ENCODE peak calls at places on chromosomes 4 and X, in eight cellular contexts. G, R, Z, H, K, X, T and U are unnamed samples.

GRCh38 chr4:124053872-124054538 is 657.4 kb downstream of the SPRY1 start:
- DNase-seq in T (no peak), K (no peak), X (no peak), Z (no peak), R (no peak), G (no peak), H (no peak), U (no peak)

GRCh38 chr4:9926591-9926990 is 94.7 kb downstream of the SLC2A9 start:
- DNase-seq in T (no peak), K (no peak), H (no peak), Z (no peak), R (no peak), X (no peak), G (no peak), U (no peak)

GRCh38 chrX:132497432-132497831 is 8.6 kb upstream of the MBNL3 start:
- DNase-seq in T (no peak), K (no peak), Z (no peak), H (no peak), G (no peak), R (no peak), X (no peak), U (no peak)

GRCh38 chrX:46965125-46965758 is 53.0 kb downstream of the JADE3 start:
- DNase-seq in X (no peak), G (no peak), H (no peak), Z (no peak), K (no peak), T (no peak), R (no peak), U (no peak)

GRCh38 chr4:89277412-89277811 is 30.2 kb downstream of the GPRIN3 start:
- DNase-seq in K (no peak), T (no peak), R (no peak), G (no peak), H (no peak), X (no peak), Z (no peak), U (no peak)

GRCh38 chr4:52234539-52235174 is 183.6 kb downstream of the SPATA18 start:
- DNase-seq in X (no peak), H (peak; percentile 57), R (no peak), K (no peak), Z (no peak), G (no peak), T (peak; percentile 81), U (no peak)

GRCh38 chrX:153460826-153461225 is 9.6 kb downstream of the HAUS7 start:
- DNase-seq in T (peak; percentile 86), G (peak; percentile 37), H (peak; percentile 52), X (no peak), R (no peak), K (no peak), Z (peak; percentile 43), U (peak; percentile 29)

GRCh38 chr4:6501171-6501570 is 28.8 kb upstream of the PPP2R2C start:
- DNase-seq in T (no peak), K (no peak), R (no peak), X (no peak), H (no peak), Z (no peak), G (no peak), U (no peak)

GRCh38 chr4:10729366-10729765 is 44.8 kb upstream of the CLNK start:
- DNase-seq in T (no peak), K (no peak), R (no peak), X (no peak), G (no peak), H (no peak), Z (no peak), U (no peak)

GRCh38 chrX:130539721-130540321 is 138.0 kb downstream of the RBMX2 start:
- DNase-seq in G (peak; percentile 25), H (peak; percentile 17), K (peak; percentile 63), Z (peak; percentile 45), R (peak; percentile 8), X (no peak), T (peak; percentile 74), U (peak; percentile 69)

GRCh38 chr4:40149960-40150385 is 46.9 kb upstream of the RHOH start:
- DNase-seq in G (peak; percentile 81), X (no peak), H (no peak), R (peak; percentile 53), Z (peak; percentile 67), T (peak; percentile 94), K (peak; percentile 68), U (peak; percentile 85)

GRCh38 chr4:99088485-99089365 is at the start of gene ADH5:
- DNase-seq in R (peak; percentile 78), X (peak; percentile 96), H (peak; percentile 86), T (peak; percentile 96), G (peak; percentile 83), Z (peak; percentile 86), K (peak; percentile 94), U (peak; percentile 75)

GRCh38 chr4:126213996-126214395 is 899.2 kb downstream of the FAT4 start:
- DNase-seq in Z (no peak), H (no peak), T (no peak), G (no peak), X (no peak), K (no peak), R (no peak), U (peak; percentile 82)

GRCh38 chr4:76582817-76583087 is 147.7 kb downstream of the SHROOM3 start:
- DNase-seq in T (no peak), H (no peak), G (no peak), K (no peak), X (no peak), R (no peak), Z (no peak), U (no peak)

GRCh38 chr4:76585270-76585669 is 150.2 kb downstream of the SHROOM3 start:
- DNase-seq in G (no peak), K (no peak), H (no peak), T (no peak), Z (no peak), R (no peak), X (no peak), U (no peak)

GRCh38 chr4:76584235-76585152 is 149.5 kb downstream of the SHROOM3 start:
- DNase-seq in R (no peak), Z (no peak), X (no peak), H (no peak), T (no peak), G (no peak), K (no peak), U (no peak)

GRCh38 chr4:76588268-76588667 is 153.2 kb downstream of the SHROOM3 start:
- DNase-seq in X (no peak), G (no peak), H (no peak), K (no peak), R (no peak), Z (no peak), T (no peak), U (no peak)

DNA sequence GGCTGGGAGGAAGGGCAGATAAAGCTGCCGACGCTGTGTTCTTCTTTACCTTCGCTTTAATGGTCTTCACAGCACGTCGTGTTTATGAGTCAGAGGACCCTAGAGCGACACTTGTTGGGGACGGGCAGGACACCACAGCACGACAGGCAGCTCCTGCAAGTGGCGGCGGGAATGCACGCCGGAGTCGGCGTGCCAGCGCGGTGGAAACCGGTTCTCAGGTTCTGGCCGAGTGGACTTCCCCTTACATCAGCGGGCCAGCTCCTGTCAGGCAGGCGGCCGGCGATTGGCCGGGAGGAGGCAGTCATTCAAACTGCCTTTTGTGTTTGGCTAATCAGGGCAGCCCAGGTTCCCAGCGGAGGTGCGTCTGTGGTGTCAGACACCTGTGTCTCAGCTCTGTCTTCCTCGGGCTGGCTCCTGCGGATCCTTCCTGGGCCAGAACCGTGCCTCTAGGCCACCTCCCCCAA is 150.9 kb downstream of the SHROOM3 start:
- DNase-seq in Z (peak; percentile 93), T (no peak), R (peak; percentile 91), G (no peak), K (peak; percentile 94), X (peak; percentile 93), H (peak; percentile 41), U (peak; percentile 91)
- H3K4me1 ChIP-seq in Z (peaks cover 24% of the 10 kb centered on the region), T (no peaks in the 10 kb centered on the region), R (no peaks in the 10 kb centered on the region), G (no peaks in the 10 kb centered on the region), K (peaks cover 27% of the 10 kb centered on the region), X (peaks cover 24% of the 10 kb centered on the region), H (peaks cover 6% of the 10 kb centered on the region), U (peaks cover 4% of the 10 kb centered on the region)

DNA sequence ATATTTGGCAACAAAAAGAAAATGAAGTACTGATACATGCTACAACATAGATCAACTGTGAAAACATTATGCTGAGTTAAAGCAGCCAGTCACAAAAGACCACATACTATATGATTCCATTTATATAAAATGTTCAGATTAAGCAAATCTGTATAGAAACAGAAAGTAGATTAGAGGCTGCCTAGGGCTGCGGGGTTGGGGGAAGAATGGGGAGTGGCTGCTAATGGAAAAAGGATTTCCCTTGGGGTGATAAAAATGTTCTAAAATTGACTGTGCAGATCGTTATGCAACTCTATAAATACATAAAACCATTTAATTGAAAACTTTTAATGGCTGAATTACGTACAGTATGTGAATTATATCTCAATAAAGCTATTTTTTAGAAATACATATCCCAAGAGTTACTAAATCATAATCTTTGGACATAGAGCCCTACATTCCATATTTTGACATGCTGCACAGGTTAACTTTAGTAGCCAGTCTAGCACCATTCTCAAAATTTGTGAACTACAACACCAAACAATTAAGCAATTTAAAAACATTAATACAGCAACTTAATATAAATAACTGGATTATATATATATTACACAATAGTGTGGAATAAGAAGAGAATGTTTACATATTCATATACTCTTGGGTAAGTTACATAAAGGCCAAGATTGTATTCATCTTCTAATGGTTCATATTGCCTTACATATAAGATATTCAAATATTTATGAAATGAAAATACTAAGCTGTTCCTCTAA is 46.6 kb downstream of the NEK1 start:
- DNase-seq in X (no peak), G (peak; percentile 1), R (no peak), T (no peak), H (no peak), K (no peak), Z (no peak), U (no peak)
- H3K4me1 ChIP-seq in X (peaks cover 8% of the 10 kb centered on the region), G (no peaks in the 10 kb centered on the region), R (no peaks in the 10 kb centered on the region), T (no peaks in the 10 kb centered on the region), H (no peaks in the 10 kb centered on the region), K (no peaks in the 10 kb centered on the region), Z (no peaks in the 10 kb centered on the region), U (no peaks in the 10 kb centered on the region)

DNA sequence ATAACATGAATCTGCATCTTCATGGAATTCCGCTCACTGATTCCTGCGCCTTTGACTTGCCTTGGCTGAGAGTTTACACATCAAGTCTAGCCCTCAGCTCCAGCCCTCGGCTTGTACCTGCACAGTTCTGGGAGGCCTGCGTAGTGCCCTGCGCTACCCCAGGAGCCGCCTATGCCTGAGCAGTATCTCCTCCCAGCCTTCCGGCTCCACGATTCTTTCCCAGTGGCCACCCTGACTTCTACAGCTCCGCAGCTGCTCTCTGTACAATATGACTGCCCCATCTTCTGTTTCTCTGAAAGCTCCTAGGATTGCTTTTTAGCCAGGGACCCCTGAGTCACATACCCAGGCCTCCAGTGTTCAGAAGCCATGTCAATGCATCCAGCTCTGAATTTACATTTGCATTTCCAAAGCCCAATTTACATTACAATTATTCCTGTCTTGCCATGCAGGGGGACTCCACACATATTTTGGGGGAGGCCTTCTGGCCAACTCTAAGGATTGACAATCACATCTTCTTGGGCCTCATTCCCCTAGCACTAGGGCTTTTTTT is 135.5 kb downstream of the PJA1 start:
- DNase-seq in Z (no peak), X (no peak), R (no peak), T (no peak), G (no peak), H (no peak), K (no peak), U (no peak)
- H3K4me1 ChIP-seq in Z (no peaks in the 10 kb centered on the region), X (peaks cover 11% of the 10 kb centered on the region), R (no peaks in the 10 kb centered on the region), T (no peaks in the 10 kb centered on the region), G (no peaks in the 10 kb centered on the region), H (peaks cover 2% of the 10 kb centered on the region), K (peaks cover 4% of the 10 kb centered on the region), U (no peaks in the 10 kb centered on the region)

DNA sequence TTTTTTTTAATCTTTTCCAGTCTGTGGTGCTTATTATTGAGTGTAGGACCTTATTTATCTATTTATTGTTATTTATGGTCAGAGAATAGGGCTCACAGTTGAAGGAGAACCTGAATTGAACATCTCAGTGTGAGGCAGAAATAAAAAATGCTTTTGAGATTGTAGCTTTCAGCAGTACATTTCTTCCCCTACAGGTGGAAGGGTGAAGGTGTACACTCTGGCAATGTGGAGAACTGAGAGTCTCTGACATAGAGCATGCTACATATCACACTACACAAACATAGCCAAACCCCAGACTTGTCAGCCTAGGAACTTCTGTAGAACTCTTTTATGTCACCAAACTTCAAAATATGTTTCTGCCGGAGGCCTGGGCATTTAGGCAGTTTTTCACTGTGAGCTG is 140.2 kb downstream of the STIM2 start:
- DNase-seq in T (peak; percentile 72), Z (no peak), K (no peak), R (no peak), G (peak; percentile 22), H (no peak), X (no peak), U (peak; percentile 15)
- H3K4me1 ChIP-seq in T (peaks cover 64% of the 10 kb centered on the region), Z (no peaks in the 10 kb centered on the region), K (no peaks in the 10 kb centered on the region), R (no peaks in the 10 kb centered on the region), G (peaks cover 26% of the 10 kb centered on the region), H (no peaks in the 10 kb centered on the region), X (peaks cover 6% of the 10 kb centered on the region), U (no peaks in the 10 kb centered on the region)